ENCODE peak calls at places on chromosomes 4 and X, in five cellular contexts. J is astrocyte of the spinal cord, K is transverse colon, H is stomach, R is astrocyte. O is an unnamed sample.
A peak's percentile ranks its signal among the peaks of the same experiment; 100 is the strongest.

GRCh38 chr4:72357908-72358307 is 211.1 kb downstream of the ADAMTS3 start:
- DNase-seq in J (no peak), K (no peak), H (no peak), R (no peak), O (no peak)

GRCh38 chrX:102833136-102833535 is 103.9 kb upstream of the RAB40AL start:
- DNase-seq in J (peak; percentile 13), K (no peak), H (no peak), R (peak; percentile 55), O (no peak)

GRCh38 chr4:148166132-148166531 is 276.1 kb downstream of the NR3C2 start:
- DNase-seq in J (no peak), K (no peak), H (no peak), R (no peak), O (no peak)

GRCh38 chrX:123155327-123155726 is 28.8 kb upstream of the GRIA3 start:
- DNase-seq in J (no peak), K (no peak), H (no peak), R (peak; percentile 16), O (no peak)

GRCh38 chr4:127782025-127782274 is 172 bp upstream of the HSPA4L start:
- DNase-seq in J (peak; percentile 85), K (peak; percentile 87), H (peak; percentile 87), R (peak; percentile 62), O (peak; percentile 12)

GRCh38 chr4:78032929-78033328 is 24.2 kb upstream of the FRAS1 start:
- DNase-seq in J (no peak), K (no peak), H (no peak), R (no peak), O (no peak)

GRCh38 chr4:70133473-70133872 is 20.6 kb upstream of the PRR27 start:
- DNase-seq in J (no peak), K (no peak), H (no peak), R (no peak), O (no peak)

GRCh38 chr4:95500361-95500760 is 48.4 kb downstream of the UNC5C start:
- DNase-seq in J (no peak), K (no peak), H (no peak), R (no peak), O (no peak)

GRCh38 chr4:3402409-3403103 is 39.2 kb upstream of the HGFAC start:
- DNase-seq in J (peak; percentile 70), K (no peak), H (no peak), R (peak; percentile 88), O (peak; percentile 59)

GRCh38 chr4:55184600-55185523 is 59.5 kb upstream of the KDR start:
- DNase-seq in J (peak; percentile 67), K (peak; percentile 38), H (peak; percentile 29), R (peak; percentile 60), O (peak; percentile 16)

GRCh38 chrX:69318651-69319305 is 153.5 kb upstream of the PJA1 start:
- DNase-seq in J (no peak), K (no peak), H (peak; percentile 10), R (no peak), O (no peak)

GRCh38 chrX:21989415-21989814 is 42.7 kb upstream of the PHEX start:
- DNase-seq in J (no peak), K (no peak), H (no peak), R (no peak), O (no peak)

GRCh38 chrX:31213941-31214340 is 142.1 kb upstream of the FTHL17 start:
- DNase-seq in J (peak; percentile 15), K (no peak), H (no peak), R (no peak), O (no peak)

GRCh38 chrX:124347242-124347641 is 879 bp downstream of the SH2D1A start:
- DNase-seq in J (no peak), K (no peak), H (no peak), R (no peak), O (no peak)

GRCh38 chr4:39812500-39812899 is 114.6 kb downstream of the UBE2K start:
- DNase-seq in J (no peak), K (no peak), H (no peak), R (no peak), O (no peak)

GRCh38 chr4:125735107-125735506 is 420.4 kb downstream of the FAT4 start:
- DNase-seq in J (peak; percentile 88), K (no peak), H (no peak), R (peak; percentile 95), O (peak; percentile 59)

GRCh38 chr4:11259837-11260236 is 168.9 kb downstream of the HS3ST1 start:
- DNase-seq in J (no peak), K (no peak), H (no peak), R (no peak), O (no peak)

GRCh38 chrX:2967998-2968909 is 38.1 kb upstream of the ARSH start:
- DNase-seq in J (peak; percentile 79), K (peak; percentile 16), H (no peak), R (peak; percentile 70), O (no peak)

GRCh38 chr4:1967512-1968149 is 41.1 kb downstream of the NELFA start:
- DNase-seq in J (peak; percentile 20), K (no peak), H (no peak), R (peak; percentile 36), O (no peak)

GRCh38 chr4:127856485-127857447 is 23.9 kb upstream of the PLK4 start:
- DNase-seq in J (peak; percentile 85), K (no peak), H (no peak), R (peak; percentile 95), O (peak; percentile 80)

GRCh38 chrX:136767104-136767941 is 13.4 kb downstream of the ARHGEF6 start:
- DNase-seq in J (peak; percentile 54), K (peak; percentile 64), H (peak; percentile 70), R (peak; percentile 52), O (no peak)

GRCh38 chr4:5756271-5756670 is 45.3 kb downstream of the EVC start:
- DNase-seq in J (no peak), K (no peak), H (no peak), R (no peak), O (no peak)

GRCh38 chr4:5758741-5759140 is 47.7 kb downstream of the EVC start:
- DNase-seq in J (peak; percentile 93), K (no peak), H (no peak), R (peak; percentile 96), O (peak; percentile 93)

GRCh38 chr4:5757091-5757490 is 46.1 kb downstream of the EVC start:
- DNase-seq in J (no peak), K (no peak), H (no peak), R (no peak), O (no peak)

GRCh38 chr4:5757954-5758353 is 47.0 kb downstream of the EVC start:
- DNase-seq in J (no peak), K (no peak), H (no peak), R (no peak), O (no peak)

DNA sequence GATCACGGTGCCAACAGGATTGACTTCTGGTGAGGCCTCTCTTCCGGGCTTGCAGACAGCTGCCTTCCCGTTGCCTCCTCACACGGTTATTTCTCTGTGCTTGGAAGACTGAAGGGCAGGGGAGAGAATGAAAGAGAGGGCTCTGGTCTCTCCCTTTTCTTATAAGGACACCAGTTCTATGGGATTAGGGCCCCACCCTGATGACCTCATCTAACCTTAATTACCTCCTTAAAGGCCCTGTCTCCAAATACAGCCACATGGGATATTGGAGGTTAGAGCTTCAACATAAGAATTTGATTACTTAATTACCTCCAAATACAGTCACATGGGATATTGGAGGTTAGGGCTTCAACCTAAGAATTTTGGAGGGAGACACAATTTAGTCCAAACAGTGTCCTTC is 46.5 kb downstream of the EVC start:
- DNase-seq in J (no peak), K (no peak), H (no peak), R (no peak), O (no peak)
- H3K4me3 ChIP-seq in J (no peak overlapping the region), K (no peak overlapping the region), H (no peak overlapping the region), R (no peak overlapping the region), O (no peak overlapping the region)

GRCh38 chr4:140250989-140251552 is 97.1 kb upstream of the MAML3 start:
- DNase-seq in J (no peak), K (no peak), H (no peak), R (no peak), O (no peak)

GRCh38 chr4:140251566-140251965 is 97.6 kb upstream of the MAML3 start:
- DNase-seq in J (no peak), K (no peak), H (no peak), R (no peak), O (no peak)

GRCh38 chr4:140253556-140254027 is 99.6 kb upstream of the MAML3 start:
- DNase-seq in J (no peak), K (no peak), H (no peak), R (no peak), O (no peak)

GRCh38 chr4:140252742-140253555 is 99.0 kb upstream of the MAML3 start:
- DNase-seq in J (peak; percentile 73), K (peak; percentile 78), H (peak; percentile 74), R (peak; percentile 57), O (no peak)

DNA sequence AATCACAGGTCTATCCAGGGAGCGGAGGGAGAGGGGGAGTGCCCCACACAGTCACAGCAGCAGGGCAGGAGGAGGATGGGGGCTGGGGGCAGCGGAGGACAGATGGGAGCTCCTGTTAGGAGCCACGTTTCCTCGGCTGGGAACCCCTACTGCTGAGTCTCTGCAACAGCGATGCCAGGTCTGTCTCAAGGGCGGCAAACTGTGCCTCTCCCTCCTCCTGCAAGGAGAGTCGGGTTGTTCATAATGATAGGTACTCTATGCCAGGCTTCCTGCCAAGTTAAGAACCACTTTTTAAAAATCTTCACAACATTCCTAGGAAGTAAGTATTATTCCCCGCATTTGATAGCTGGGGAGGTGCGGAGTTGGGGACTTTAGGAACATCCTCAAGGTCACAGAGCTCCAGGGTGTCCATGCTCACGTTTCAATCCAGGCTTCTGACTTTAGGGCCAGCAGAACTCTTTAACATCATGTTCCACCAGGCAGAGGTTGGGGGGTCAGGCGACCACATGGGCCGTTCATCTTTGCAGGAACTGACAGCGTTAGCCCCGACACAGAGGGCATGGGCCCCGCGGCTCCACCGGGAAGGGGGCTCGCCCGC is 98.3 kb upstream of the MAML3 start:
- DNase-seq in J (no peak), K (peak; percentile 46), H (peak; percentile 31), R (peak; percentile 9), O (no peak)
- TF ChIP-seq CTCF in J (no peak), K (no peak), H (no peak), R (no peak), O (no peak)

DNA sequence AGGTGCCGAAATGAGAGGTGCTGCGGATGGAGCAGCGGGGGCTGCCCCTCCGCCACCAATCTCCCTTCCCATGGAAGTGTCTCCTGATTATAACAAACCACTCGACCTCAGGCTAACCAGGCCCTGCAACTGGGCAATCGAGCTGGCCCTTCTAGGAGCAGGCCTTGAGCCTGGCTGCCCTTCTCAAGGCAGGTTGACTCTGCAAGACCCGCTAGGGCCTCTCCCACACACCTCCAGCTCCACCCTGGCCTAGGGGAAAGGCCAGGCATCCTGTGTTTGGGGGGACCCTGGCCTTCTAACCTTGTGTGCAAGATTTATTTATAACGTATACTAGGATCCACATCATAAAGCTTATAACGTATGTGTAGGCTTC is 3.7 kb upstream of the BCOR start:
- DNase-seq in J (no peak), K (no peak), H (no peak), R (no peak), O (no peak)
- H3K4me3 ChIP-seq in J (no peak overlapping the region), K (no peak overlapping the region), H (no peak overlapping the region), R (no peak overlapping the region), O (no peak overlapping the region)

DNA sequence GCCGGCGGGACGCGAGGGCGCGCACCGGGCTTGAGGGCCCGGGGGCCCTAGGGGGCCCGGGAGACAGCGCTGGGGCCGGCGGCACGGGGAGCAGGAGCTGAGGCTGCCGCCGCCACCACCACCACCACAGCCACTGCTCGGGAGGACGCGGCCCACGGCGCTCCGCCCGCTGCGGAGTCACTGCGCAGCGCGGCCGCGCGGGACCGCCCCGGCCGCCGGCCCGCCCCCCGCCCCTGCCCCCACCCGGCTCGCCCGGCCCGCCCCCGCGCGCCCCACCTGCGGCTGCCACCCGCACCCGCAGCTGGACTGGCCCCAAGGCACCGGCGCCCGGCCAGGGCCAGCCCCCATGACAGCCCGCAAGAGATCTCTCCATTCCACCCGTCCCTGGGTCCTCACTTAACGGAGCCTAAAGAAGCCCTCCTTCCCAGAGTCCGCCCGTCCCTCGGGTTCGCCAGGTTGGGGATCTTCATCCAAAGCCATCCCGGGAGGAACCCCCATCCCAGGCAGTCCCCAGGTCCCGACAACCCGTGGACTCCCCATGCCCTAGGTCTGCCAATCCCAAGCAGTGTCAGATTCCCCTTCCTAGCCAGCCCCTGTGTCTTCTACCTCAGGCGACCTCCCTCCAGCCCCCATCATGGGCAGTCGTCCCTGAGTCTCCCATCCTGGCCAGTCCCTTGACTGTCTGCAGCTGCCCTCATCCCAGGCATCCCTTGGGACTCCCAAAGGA is 40.0 kb upstream of the IQSEC2 start:
- DNase-seq in J (no peak), K (peak; percentile 12), H (no peak), R (no peak), O (no peak)
- TF ChIP-seq CTCF in J (no peak), K (no peak), H (no peak), R (no peak), O (no peak)